ENCODE peak calls at places on chromosomes 5 and 9, in nine cellular contexts. T, O, U, R, S, B, A, Y and X are unnamed samples.

GRCh38 chr5:79689541-79690466 is at the start of gene CMYA5:
- DNase-seq in T (peak; percentile 68), O (peak; percentile 53), U (peak; percentile 74), R (no peak), S (peak; percentile 72), B (peak; percentile 68), A (peak; percentile 41), Y (peak; percentile 78), X (no peak)

GRCh38 chr5:16550316-16550952 is 66.4 kb downstream of the RETREG1 start:
- DNase-seq in T (no peak), O (peak; percentile 73), U (no peak), R (no peak), S (peak; percentile 43), B (peak; percentile 52), A (no peak), Y (no peak), X (no peak)

GRCh38 chr5:17056056-17056690 is 120.1 kb upstream of the MYO10 start:
- DNase-seq in T (no peak), O (peak; percentile 28), U (no peak), R (no peak), S (no peak), B (no peak), A (no peak), Y (no peak), X (no peak)

GRCh38 chr9:95826183-95826838 is 49.2 kb upstream of the ERCC6L2 start:
- DNase-seq in T (no peak), O (no peak), U (no peak), R (no peak), S (no peak), B (no peak), A (no peak), Y (no peak), X (no peak)

GRCh38 chr5:103569313-103570060 is 6.9 kb upstream of the NUDT12 start:
- DNase-seq in T (no peak), O (peak; percentile 8), U (no peak), R (no peak), S (no peak), B (no peak), A (no peak), Y (no peak), X (no peak)

GRCh38 chr9:100186356-100186755 is 87.3 kb downstream of the INVS start:
- DNase-seq in T (no peak), O (peak; percentile 39), U (no peak), R (no peak), S (no peak), B (no peak), A (no peak), Y (no peak), X (no peak)

GRCh38 chr5:180389252-180390101 is 36.3 kb upstream of the GFPT2 start:
- DNase-seq in T (peak; percentile 61), O (no peak), U (no peak), R (no peak), S (no peak), B (no peak), A (no peak), Y (no peak), X (no peak)

GRCh38 chr5:132479073-132479811 is 11.3 kb downstream of the IRF1 start:
- DNase-seq in T (no peak), O (no peak), U (no peak), R (no peak), S (no peak), B (no peak), A (no peak), Y (no peak), X (no peak)

GRCh38 chr5:56516936-56517521 is 283.9 kb upstream of the ANKRD55 start:
- DNase-seq in T (no peak), O (peak; percentile 8), U (no peak), R (no peak), S (peak; percentile 35), B (no peak), A (peak; percentile 61), Y (no peak), X (no peak)

GRCh38 chr9:37302277-37302676 is 120.2 kb upstream of the GRHPR start:
- DNase-seq in T (no peak), O (no peak), U (no peak), R (no peak), S (no peak), B (no peak), A (no peak), Y (no peak), X (no peak)

GRCh38 chr5:170211575-170212334 is 21.0 kb upstream of the C5orf58 start:
- DNase-seq in T (no peak), O (no peak), U (no peak), R (no peak), S (peak; percentile 68), B (no peak), A (no peak), Y (no peak), X (no peak)

GRCh38 chr5:9894571-9895304 is 264.6 kb upstream of the TAS2R1 start:
- DNase-seq in T (no peak), O (no peak), U (no peak), R (no peak), S (no peak), B (no peak), A (no peak), Y (no peak), X (no peak)

GRCh38 chr9:136020206-136020605 is 59.0 kb upstream of the UBAC1 start:
- DNase-seq in T (peak; percentile 11), O (no peak), U (no peak), R (no peak), S (no peak), B (no peak), A (no peak), Y (no peak), X (no peak)

GRCh38 chr5:150904479-150905311 is at the start of gene ZNF300:
- DNase-seq in T (peak; percentile 85), O (peak; percentile 94), U (peak; percentile 83), R (peak; percentile 47), S (peak; percentile 93), B (peak; percentile 93), A (peak; percentile 75), Y (peak; percentile 91), X (peak; percentile 10)

GRCh38 chr5:9297171-9297570 is 248.7 kb downstream of the SEMA5A start:
- DNase-seq in T (no peak), O (no peak), U (no peak), R (no peak), S (peak; percentile 9), B (no peak), A (no peak), Y (no peak), X (no peak)

GRCh38 chr9:69324549-69325401 is at the start of gene ENTREP1:
- DNase-seq in T (peak; percentile 77), O (peak; percentile 10), U (peak; percentile 29), R (no peak), S (peak; percentile 75), B (peak; percentile 86), A (peak; percentile 32), Y (peak; percentile 80), X (peak; percentile 71)

GRCh38 chr5:62600560-62601252 is 22.1 kb downstream of the LRRC70 start:
- DNase-seq in T (no peak), O (no peak), U (no peak), R (no peak), S (no peak), B (no peak), A (no peak), Y (no peak), X (no peak)

DNA sequence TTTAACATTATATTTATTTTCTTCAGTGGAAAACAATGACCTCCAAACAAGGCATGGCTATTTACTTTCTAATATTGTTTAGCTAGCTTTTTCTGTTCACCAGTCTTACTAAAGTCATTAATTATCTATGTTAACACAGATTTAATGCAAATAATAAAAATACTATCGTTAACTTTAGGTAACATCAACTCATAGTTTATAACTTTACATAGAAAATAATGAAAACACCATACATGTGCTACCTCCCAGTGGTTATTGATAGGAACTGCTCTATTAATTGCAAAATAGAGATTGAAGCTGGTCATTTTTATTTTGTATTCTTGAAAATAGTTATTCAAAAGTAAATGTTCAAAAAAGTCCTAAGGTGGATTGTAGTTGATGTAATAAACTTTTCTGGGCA is 78.3 kb upstream of the HCN1 start:
- DNase-seq in T (no peak), O (no peak), U (no peak), R (no peak), S (no peak), B (peak; percentile 12), A (no peak), Y (no peak), X (no peak)
- TF ChIP-seq CTCF in T (peak; percentile 49), O (peak; percentile 0), U (no peak), R (peak; percentile 39), S (peak; percentile 11), B (no peak), A (no peak), Y (no peak), X (no peak)

DNA sequence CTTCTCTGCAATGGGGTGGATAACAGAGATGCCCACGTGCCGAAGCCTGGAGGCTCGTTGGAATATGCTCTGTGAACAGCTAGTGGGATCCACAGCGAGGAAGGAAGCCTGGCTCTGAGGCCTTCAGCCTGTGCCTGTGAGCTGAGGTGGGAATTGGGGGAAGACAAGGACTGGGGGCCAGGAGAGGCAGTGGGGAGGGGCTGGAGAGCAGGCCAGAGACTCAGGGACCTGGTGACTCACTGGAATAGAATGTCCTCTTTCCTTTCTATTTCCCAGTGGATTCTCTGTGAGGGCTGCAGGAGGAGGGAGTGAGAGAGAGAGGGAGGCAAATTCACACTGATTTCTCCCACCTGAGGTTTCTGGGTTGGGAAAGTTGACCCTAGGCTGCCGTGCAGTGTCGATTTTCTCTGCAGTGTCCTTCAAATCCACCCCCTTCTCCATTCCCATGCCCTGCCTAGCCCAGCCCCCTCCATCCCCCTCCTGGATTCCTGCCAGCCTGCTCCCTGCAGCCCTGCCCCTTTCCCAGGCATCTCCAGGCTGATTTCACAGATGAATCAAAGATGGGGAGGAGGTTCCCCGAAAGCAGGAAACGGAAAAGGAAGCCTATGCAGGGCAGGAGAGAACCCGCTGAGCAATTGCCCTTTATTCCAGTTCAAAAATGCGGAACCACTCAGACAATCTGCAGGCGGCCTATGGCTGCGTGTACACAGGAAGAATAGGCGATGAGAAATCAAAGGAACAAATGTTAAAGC is 1.4 kb upstream of the SPAAR start:
- DNase-seq in T (peak; percentile 75), O (peak; percentile 99), U (peak; percentile 88), R (peak; percentile 75), S (peak; percentile 74), B (peak; percentile 58), A (peak; percentile 74), Y (peak; percentile 88), X (peak; percentile 91)
- H3K4me3 ChIP-seq in T (peak overlapping the region; percentile 67), O (peak overlapping the region; percentile 40), U (no peak overlapping the region), R (peak overlapping the region; percentile 8), S (no peak overlapping the region), B (no peak overlapping the region), A (peak overlapping the region; percentile 57), Y (no peak overlapping the region), X (peak overlapping the region; percentile 41)

GRCh38 chr5:78610163-78610583 is 38.4 kb downstream of the LHFPL2 start:
- DNase-seq in T (no peak), O (peak; percentile 94), U (peak; percentile 85), R (no peak), S (no peak), B (no peak), A (no peak), Y (no peak), X (no peak)
- TF ChIP-seq CTCF in T (no peak), O (peak; percentile 34), U (no peak), R (no peak), S (no peak), B (peak; percentile 26), A (no peak), Y (no peak), X (no peak)

DNA sequence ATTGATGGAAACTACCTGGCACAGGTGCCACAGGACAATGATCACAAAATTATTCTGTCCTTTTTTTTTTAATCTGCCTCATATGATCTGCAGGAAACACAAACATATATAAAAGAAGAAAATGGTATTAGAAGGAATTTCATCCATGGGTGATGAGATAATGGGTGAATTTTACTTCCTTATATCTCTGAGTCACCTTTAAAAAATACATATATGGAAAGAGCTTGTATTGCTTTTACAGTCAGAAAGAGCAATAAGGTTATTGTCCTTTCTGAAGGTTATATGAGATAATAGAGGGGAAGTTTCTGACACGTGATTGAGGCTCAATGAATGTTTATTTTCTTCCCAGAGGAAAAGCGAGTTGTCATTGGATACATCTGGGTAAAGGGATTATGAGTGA is 31.6 kb downstream of the NEURL1B start:
- DNase-seq in T (no peak), O (no peak), U (no peak), R (no peak), S (no peak), B (no peak), A (no peak), Y (no peak), X (no peak)
- H3K4me3 ChIP-seq in T (no peak overlapping the region), O (no peak overlapping the region), U (no peak overlapping the region), R (no peak overlapping the region), S (no peak overlapping the region), B (no peak overlapping the region), A (no peak overlapping the region), Y (no peak overlapping the region), X (no peak overlapping the region)